ENCODE peak calls at places on chromosomes 6 and 20, in five cellular contexts. One of them, this sample, is unnamed.

GRCh38 chr6:46334442-46334841 is 156.8 kb downstream of the RCAN2 start:
- DNase-seq in thyroid gland: no peak
- DNase-seq in fibroblast of lung: no peak
- DNase-seq in nephron progenitor cell: no peak
- DNase-seq in progenitor cell of endocrine pancreas: no peak
- DNase-seq in this sample: no peak

GRCh38 chr6:42404494-42404893 is 47.2 kb downstream of the TRERF1 start:
- DNase-seq in thyroid gland: no peak
- DNase-seq in fibroblast of lung: peak
- DNase-seq in nephron progenitor cell: no peak
- DNase-seq in progenitor cell of endocrine pancreas: no peak
- DNase-seq in this sample: no peak

GRCh38 chr6:169453221-169453620 is 199.6 kb upstream of the THBS2 start:
- DNase-seq in thyroid gland: no peak
- DNase-seq in fibroblast of lung: no peak
- DNase-seq in nephron progenitor cell: no peak
- DNase-seq in progenitor cell of endocrine pancreas: no peak
- DNase-seq in this sample: no peak

GRCh38 chr6:1689141-1689540 is 79.4 kb downstream of the FOXC1 start:
- DNase-seq in thyroid gland: no peak
- DNase-seq in fibroblast of lung: no peak
- DNase-seq in nephron progenitor cell: no peak
- DNase-seq in progenitor cell of endocrine pancreas: no peak
- DNase-seq in this sample: no peak

GRCh38 chr6:41536884-41537347 is 9.3 kb upstream of the FOXP4 start:
- DNase-seq in thyroid gland: peak
- DNase-seq in fibroblast of lung: peak
- DNase-seq in nephron progenitor cell: no peak
- DNase-seq in progenitor cell of endocrine pancreas: no peak
- DNase-seq in this sample: no peak

GRCh38 chr6:129672883-129673631 is 36.9 kb downstream of the ARHGAP18 start:
- DNase-seq in thyroid gland: no peak
- DNase-seq in fibroblast of lung: peak
- DNase-seq in nephron progenitor cell: no peak
- DNase-seq in progenitor cell of endocrine pancreas: no peak
- DNase-seq in this sample: peak

GRCh38 chr6:156826290-156826955 is 49.2 kb downstream of the ARID1B start:
- DNase-seq in thyroid gland: peak
- DNase-seq in fibroblast of lung: no peak
- DNase-seq in nephron progenitor cell: no peak
- DNase-seq in progenitor cell of endocrine pancreas: no peak
- DNase-seq in this sample: no peak

GRCh38 chr20:3461191-3461874 is 9.5 kb upstream of the ATRN start:
- DNase-seq in thyroid gland: peak
- DNase-seq in fibroblast of lung: no peak
- DNase-seq in nephron progenitor cell: peak
- DNase-seq in progenitor cell of endocrine pancreas: no peak
- DNase-seq in this sample: no peak

GRCh38 chr6:51015394-51015793 is 196.7 kb downstream of the TFAP2B start:
- DNase-seq in thyroid gland: no peak
- DNase-seq in fibroblast of lung: no peak
- DNase-seq in nephron progenitor cell: no peak
- DNase-seq in progenitor cell of endocrine pancreas: no peak
- DNase-seq in this sample: no peak

GRCh38 chr20:59207235-59207634 is 43.6 kb downstream of the ZNF831 start:
- DNase-seq in thyroid gland: no peak
- DNase-seq in fibroblast of lung: no peak
- DNase-seq in nephron progenitor cell: no peak
- DNase-seq in progenitor cell of endocrine pancreas: no peak
- DNase-seq in this sample: no peak

GRCh38 chr6:3292431-3293197 is 33.9 kb downstream of the PSMG4 start:
- DNase-seq in thyroid gland: no peak
- DNase-seq in fibroblast of lung: no peak
- DNase-seq in nephron progenitor cell: no peak
- DNase-seq in progenitor cell of endocrine pancreas: no peak
- DNase-seq in this sample: no peak

GRCh38 chr6:77180367-77180766 is 282.9 kb downstream of the HTR1B start:
- DNase-seq in thyroid gland: no peak
- DNase-seq in fibroblast of lung: peak
- DNase-seq in nephron progenitor cell: no peak
- DNase-seq in progenitor cell of endocrine pancreas: no peak
- DNase-seq in this sample: no peak

GRCh38 chr6:2209226-2209809 is 36.1 kb downstream of the GMDS start:
- DNase-seq in thyroid gland: peak
- DNase-seq in fibroblast of lung: peak
- DNase-seq in nephron progenitor cell: peak
- DNase-seq in progenitor cell of endocrine pancreas: peak
- DNase-seq in this sample: peak

GRCh38 chr6:118565317-118565960 is 17.3 kb downstream of the PLN start:
- DNase-seq in thyroid gland: no peak
- DNase-seq in fibroblast of lung: peak
- DNase-seq in nephron progenitor cell: no peak
- DNase-seq in progenitor cell of endocrine pancreas: no peak
- DNase-seq in this sample: peak

GRCh38 chr6:1538810-1539482 is 70.8 kb upstream of the FOXC1 start:
- DNase-seq in thyroid gland: no peak
- DNase-seq in fibroblast of lung: no peak
- DNase-seq in nephron progenitor cell: no peak
- DNase-seq in progenitor cell of endocrine pancreas: no peak
- DNase-seq in this sample: no peak

GRCh38 chr20:47326718-47327137 is 29.8 kb downstream of the ZMYND8 start:
- DNase-seq in thyroid gland: no peak
- DNase-seq in fibroblast of lung: peak
- DNase-seq in nephron progenitor cell: no peak
- DNase-seq in progenitor cell of endocrine pancreas: no peak
- DNase-seq in this sample: no peak

GRCh38 chr20:44133424-44133823 is 53.6 kb downstream of the JPH2 start:
- DNase-seq in thyroid gland: no peak
- DNase-seq in fibroblast of lung: no peak
- DNase-seq in nephron progenitor cell: no peak
- DNase-seq in progenitor cell of endocrine pancreas: no peak
- DNase-seq in this sample: no peak

GRCh38 chr6:79946242-79946641 is 1.1 kb downstream of the ELOVL4 start:
- DNase-seq in thyroid gland: no peak
- DNase-seq in fibroblast of lung: peak
- DNase-seq in nephron progenitor cell: peak
- DNase-seq in progenitor cell of endocrine pancreas: no peak
- DNase-seq in this sample: peak

GRCh38 chr6:119334535-119335264 is 14.9 kb downstream of the MAN1A1 start:
- DNase-seq in thyroid gland: no peak
- DNase-seq in fibroblast of lung: no peak
- DNase-seq in nephron progenitor cell: no peak
- DNase-seq in progenitor cell of endocrine pancreas: no peak
- DNase-seq in this sample: no peak

GRCh38 chr6:129490551-129491245 is 219.3 kb downstream of the ARHGAP18 start:
- DNase-seq in thyroid gland: no peak
- DNase-seq in fibroblast of lung: peak
- DNase-seq in nephron progenitor cell: no peak
- DNase-seq in progenitor cell of endocrine pancreas: no peak
- DNase-seq in this sample: peak

GRCh38 chr20:47843886-47844567 is 58.7 kb upstream of the SULF2 start:
- DNase-seq in thyroid gland: no peak
- DNase-seq in fibroblast of lung: no peak
- DNase-seq in nephron progenitor cell: no peak
- DNase-seq in progenitor cell of endocrine pancreas: no peak
- DNase-seq in this sample: no peak

GRCh38 chr20:62651285-62652021 is 9.2 kb downstream of the SLCO4A1 start:
- DNase-seq in thyroid gland: peak
- DNase-seq in fibroblast of lung: no peak
- DNase-seq in nephron progenitor cell: no peak
- DNase-seq in progenitor cell of endocrine pancreas: no peak
- DNase-seq in this sample: peak

GRCh38 chr6:26053929-26054658 is 33.1 kb upstream of the HFE start:
- DNase-seq in thyroid gland: no peak
- DNase-seq in fibroblast of lung: peak
- DNase-seq in nephron progenitor cell: no peak
- DNase-seq in progenitor cell of endocrine pancreas: no peak
- DNase-seq in this sample: no peak

GRCh38 chr6:24448396-24448795 is 41.0 kb downstream of the GPLD1 start:
- DNase-seq in thyroid gland: no peak
- DNase-seq in fibroblast of lung: no peak
- DNase-seq in nephron progenitor cell: no peak
- DNase-seq in progenitor cell of endocrine pancreas: no peak
- DNase-seq in this sample: no peak

GRCh38 chr6:30116724-30117123 is 3.8 kb upstream of the TRIM31 start:
- DNase-seq in thyroid gland: no peak
- DNase-seq in fibroblast of lung: no peak
- DNase-seq in nephron progenitor cell: no peak
- DNase-seq in progenitor cell of endocrine pancreas: no peak
- DNase-seq in this sample: no peak
- TF ChIP-seq CTCF in thyroid gland: no peak
- TF ChIP-seq CTCF in fibroblast of lung: peak
- TF ChIP-seq CTCF in nephron progenitor cell: no peak
- TF ChIP-seq CTCF in progenitor cell of endocrine pancreas: peak
- TF ChIP-seq CTCF in this sample: no peak

GRCh38 chr6:117483645-117484016 is 1.2 kb downstream of the DCBLD1 start:
- DNase-seq in thyroid gland: no peak
- DNase-seq in fibroblast of lung: no peak
- DNase-seq in nephron progenitor cell: no peak
- DNase-seq in progenitor cell of endocrine pancreas: no peak
- DNase-seq in this sample: peak

GRCh38 chr6:117481278-117481925 is 1.1 kb upstream of the DCBLD1 start:
- DNase-seq in thyroid gland: peak
- DNase-seq in fibroblast of lung: no peak
- DNase-seq in nephron progenitor cell: peak
- DNase-seq in progenitor cell of endocrine pancreas: no peak
- DNase-seq in this sample: peak

GRCh38 chr6:117483004-117483644 is 650 bp downstream of the DCBLD1 start:
- DNase-seq in thyroid gland: peak
- DNase-seq in fibroblast of lung: no peak
- DNase-seq in nephron progenitor cell: peak
- DNase-seq in progenitor cell of endocrine pancreas: peak
- DNase-seq in this sample: peak

GRCh38 chr6:117481926-117482239 is 591 bp upstream of the DCBLD1 start:
- DNase-seq in thyroid gland: no peak
- DNase-seq in fibroblast of lung: no peak
- DNase-seq in nephron progenitor cell: no peak
- DNase-seq in progenitor cell of endocrine pancreas: no peak
- DNase-seq in this sample: no peak

GRCh38 chr6:117482240-117483003 is at the start of gene DCBLD1:
- DNase-seq in thyroid gland: peak
- DNase-seq in fibroblast of lung: peak
- DNase-seq in nephron progenitor cell: peak
- DNase-seq in progenitor cell of endocrine pancreas: peak
- DNase-seq in this sample: peak
- TF ChIP-seq CTCF in thyroid gland: no peak
- TF ChIP-seq CTCF in fibroblast of lung: no peak
- TF ChIP-seq CTCF in nephron progenitor cell: no peak
- TF ChIP-seq CTCF in progenitor cell of endocrine pancreas: no peak
- TF ChIP-seq CTCF in this sample: no peak

GRCh38 chr6:37172991-37173572 is 3.1 kb downstream of the PIM1 start:
- DNase-seq in thyroid gland: no peak
- DNase-seq in fibroblast of lung: no peak
- DNase-seq in nephron progenitor cell: no peak
- DNase-seq in progenitor cell of endocrine pancreas: no peak
- DNase-seq in this sample: no peak

GRCh38 chr6:37175332-37176267 is 5.6 kb downstream of the PIM1 start:
- DNase-seq in thyroid gland: no peak
- DNase-seq in fibroblast of lung: no peak
- DNase-seq in nephron progenitor cell: no peak
- DNase-seq in progenitor cell of endocrine pancreas: no peak
- DNase-seq in this sample: no peak

GRCh38 chr6:37174515-37175331 is 4.8 kb downstream of the PIM1 start:
- DNase-seq in thyroid gland: no peak
- DNase-seq in fibroblast of lung: no peak
- DNase-seq in nephron progenitor cell: no peak
- DNase-seq in progenitor cell of endocrine pancreas: no peak
- DNase-seq in this sample: no peak

GRCh38 chr6:37173573-37174195 is 3.7 kb downstream of the PIM1 start:
- DNase-seq in thyroid gland: no peak
- DNase-seq in fibroblast of lung: no peak
- DNase-seq in nephron progenitor cell: no peak
- DNase-seq in progenitor cell of endocrine pancreas: no peak
- DNase-seq in this sample: no peak

GRCh38 chr6:37174196-37174514 is 4.2 kb downstream of the PIM1 start:
- DNase-seq in thyroid gland: no peak
- DNase-seq in fibroblast of lung: no peak
- DNase-seq in nephron progenitor cell: no peak
- DNase-seq in progenitor cell of endocrine pancreas: no peak
- DNase-seq in this sample: no peak
- TF ChIP-seq CTCF in thyroid gland: no peak
- TF ChIP-seq CTCF in fibroblast of lung: no peak
- TF ChIP-seq CTCF in nephron progenitor cell: no peak
- TF ChIP-seq CTCF in progenitor cell of endocrine pancreas: no peak
- TF ChIP-seq CTCF in this sample: no peak

DNA sequence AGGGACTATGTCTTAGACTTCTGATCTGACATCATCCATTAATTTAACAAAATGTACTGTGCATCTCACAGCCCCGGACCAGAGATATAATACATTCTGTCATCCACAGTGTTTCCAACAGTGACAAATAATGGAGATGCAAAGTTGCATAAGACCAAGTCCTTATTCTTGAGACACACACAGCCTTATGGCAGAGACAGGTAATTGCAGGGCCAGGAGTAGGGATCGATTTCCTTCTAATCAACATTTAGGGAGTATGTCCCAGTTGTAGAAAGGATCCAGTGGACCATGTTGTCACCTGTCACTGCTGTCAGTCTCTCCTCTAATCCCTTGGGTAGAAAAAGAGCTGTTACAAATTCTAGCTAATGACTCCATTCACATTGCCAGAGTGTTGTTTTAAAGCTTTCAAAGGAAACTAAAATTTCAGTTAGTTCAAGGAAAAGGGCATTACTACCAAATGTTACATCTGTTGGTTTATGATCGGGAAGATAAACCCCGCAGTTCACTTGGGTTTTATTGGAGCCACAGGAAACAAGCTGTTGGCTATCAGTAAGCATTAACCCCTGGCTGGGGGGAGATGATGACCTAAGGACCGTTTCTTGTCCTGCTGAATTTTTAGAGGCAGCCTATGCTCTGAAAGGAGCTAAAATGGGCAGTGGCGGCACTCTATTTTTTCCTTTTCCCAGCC is 111.4 kb upstream of the ATXN1 start:
- DNase-seq in thyroid gland: no peak
- DNase-seq in fibroblast of lung: no peak
- DNase-seq in nephron progenitor cell: no peak
- DNase-seq in progenitor cell of endocrine pancreas: no peak
- DNase-seq in this sample: no peak
- TF ChIP-seq CTCF in thyroid gland: no peak
- TF ChIP-seq CTCF in fibroblast of lung: no peak
- TF ChIP-seq CTCF in nephron progenitor cell: no peak
- TF ChIP-seq CTCF in progenitor cell of endocrine pancreas: no peak
- TF ChIP-seq CTCF in this sample: no peak

GRCh38 chr6:99458319-99458718 is 33.2 kb upstream of the PNISR start:
- DNase-seq in thyroid gland: no peak
- DNase-seq in fibroblast of lung: peak
- DNase-seq in nephron progenitor cell: no peak
- DNase-seq in progenitor cell of endocrine pancreas: no peak
- DNase-seq in this sample: no peak
- TF ChIP-seq CTCF in thyroid gland: no peak
- TF ChIP-seq CTCF in fibroblast of lung: peak
- TF ChIP-seq CTCF in nephron progenitor cell: no peak
- TF ChIP-seq CTCF in progenitor cell of endocrine pancreas: peak
- TF ChIP-seq CTCF in this sample: peak

DNA sequence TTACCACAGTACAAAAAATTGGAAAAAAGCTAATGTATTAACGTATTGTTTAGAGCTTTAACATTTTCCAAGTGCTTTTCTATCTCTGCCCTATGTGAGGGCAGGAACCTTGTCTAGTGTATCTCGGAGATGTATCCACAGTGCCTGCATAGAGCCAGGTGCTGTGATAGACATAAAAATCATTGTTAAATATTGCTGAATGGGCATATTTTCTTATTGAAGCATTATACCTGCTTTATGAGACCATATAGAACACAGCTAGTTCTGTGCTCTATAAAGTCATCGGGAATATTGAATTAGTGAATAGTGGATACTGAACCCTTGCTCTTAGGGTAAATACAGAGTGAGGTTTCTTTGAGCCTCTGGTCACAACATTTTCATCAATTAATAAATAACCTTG is 163.0 kb downstream of the RNF144B start:
- DNase-seq in thyroid gland: no peak
- DNase-seq in fibroblast of lung: no peak
- DNase-seq in nephron progenitor cell: no peak
- DNase-seq in progenitor cell of endocrine pancreas: no peak
- DNase-seq in this sample: no peak
- TF ChIP-seq CTCF in thyroid gland: no peak
- TF ChIP-seq CTCF in fibroblast of lung: no peak
- TF ChIP-seq CTCF in nephron progenitor cell: no peak
- TF ChIP-seq CTCF in progenitor cell of endocrine pancreas: no peak
- TF ChIP-seq CTCF in this sample: no peak

This sample was measured in GM13976.